ENCODE peak calls at places on chromosomes 11 and 22, in nine cellular contexts. R is H1; M is brain microvascular endothelial cell; P is ovary; L is CD8-positive, alpha-beta T cell; U is pancreas; F is PC-3; W is right atrium auricular region; H is body of pancreas. Z is an unnamed sample. For H3K36me3, the result is how much of the 10 kb centered on the place peaks cover.

GRCh38 chr11:76744186-76745058 is 38.7 kb upstream of the TSKU start:
- DNase-seq in R (no peak), M (peak), P (no peak), L (no peak), U (no peak), F (no peak), W (no peak), H (no peak), Z (peak)

GRCh38 chr11:76067099-76067498 is 139.2 kb downstream of the WNT11 start:
- DNase-seq in R (no peak), M (no peak), P (no peak), L (no peak), U (no peak), F (no peak), W (no peak), H (peak), Z (no peak)

GRCh38 chr22:44305455-44305854 is 7.3 kb downstream of the SHISAL1 start:
- DNase-seq in R (no peak), M (no peak), P (no peak), L (no peak), U (peak), F (no peak), W (no peak), H (no peak), Z (no peak)

GRCh38 chr22:38940985-38941384 is 16.4 kb upstream of the APOBEC3A start:
- DNase-seq in R (no peak), M (no peak), P (no peak), L (no peak), U (no peak), F (peak), W (no peak), H (no peak), Z (no peak)

GRCh38 chr11:103035656-103036434 is 56.1 kb downstream of the DCUN1D5 start:
- DNase-seq in R (no peak), M (peak), P (no peak), L (peak), U (no peak), F (peak), W (no peak), H (peak), Z (no peak)

GRCh38 chr22:41968601-41969000 is 642 bp upstream of the SEPTIN3 start:
- DNase-seq in R (no peak), M (no peak), P (no peak), L (no peak), U (no peak), F (no peak), W (no peak), H (no peak), Z (no peak)

GRCh38 chr11:93820085-93820710 is 30.2 kb downstream of the VSTM5 start:
- DNase-seq in R (no peak), M (no peak), P (no peak), L (no peak), U (no peak), F (no peak), W (no peak), H (no peak), Z (no peak)

GRCh38 chr11:117809236-117810055 is 12.4 kb upstream of the DSCAML1 start:
- DNase-seq in R (peak), M (peak), P (peak), L (no peak), U (no peak), F (peak), W (peak), H (peak), Z (peak)

GRCh38 chr11:38460901-38461300 is 1862.9 kb upstream of the RAG2 start:
- DNase-seq in R (no peak), M (peak), P (peak), L (no peak), U (no peak), F (peak), W (no peak), H (peak), Z (peak)

GRCh38 chr11:1208361-1209261 is 14.3 kb upstream of the MUC5B start:
- DNase-seq in R (peak), M (no peak), P (no peak), L (peak), U (peak), F (no peak), W (no peak), H (peak), Z (peak)

GRCh38 chr11:74754507-74755255 is 6.0 kb downstream of the RNF169 start:
- DNase-seq in R (no peak), M (peak), P (no peak), L (no peak), U (no peak), F (peak), W (no peak), H (no peak), Z (no peak)

GRCh38 chr11:118913411-118914125 is 12.2 kb downstream of the BCL9L start:
- DNase-seq in R (no peak), M (no peak), P (peak), L (peak), U (no peak), F (peak), W (no peak), H (no peak), Z (no peak)

GRCh38 chr22:20268350-20269012 is 363 bp upstream of the RTN4R start:
- DNase-seq in R (peak), M (no peak), P (peak), L (peak), U (no peak), F (peak), W (no peak), H (peak), Z (no peak)

GRCh38 chr11:33262016-33262638 is 4.9 kb downstream of the HIPK3 start:
- DNase-seq in R (no peak), M (no peak), P (no peak), L (no peak), U (no peak), F (peak), W (no peak), H (no peak), Z (no peak)

GRCh38 chr11:116096596-116096995 is 592.4 kb upstream of the CADM1 start:
- DNase-seq in R (no peak), M (no peak), P (no peak), L (no peak), U (no peak), F (no peak), W (no peak), H (no peak), Z (no peak)

GRCh38 chr22:31588970-31589675 is 72.9 kb downstream of the PISD start:
- DNase-seq in R (no peak), M (no peak), P (no peak), L (no peak), U (no peak), F (peak), W (no peak), H (no peak), Z (no peak)

GRCh38 chr22:37455896-37456295 is 28.6 kb upstream of the ELFN2 start:
- DNase-seq in R (no peak), M (peak), P (no peak), L (no peak), U (no peak), F (no peak), W (no peak), H (no peak), Z (no peak)

GRCh38 chr11:103648670-103649400 is 387.6 kb upstream of the DDI1 start:
- DNase-seq in R (no peak), M (peak), P (no peak), L (no peak), U (no peak), F (no peak), W (no peak), H (no peak), Z (no peak)

GRCh38 chr11:59283825-59284772 is 71.4 kb upstream of the MPEG1 start:
- DNase-seq in R (no peak), M (peak), P (no peak), L (peak), U (no peak), F (peak), W (peak), H (peak), Z (no peak)

GRCh38 chr11:23021287-23021863 is 161.1 kb upstream of the CCDC179 start:
- DNase-seq in R (no peak), M (peak), P (no peak), L (no peak), U (no peak), F (peak), W (no peak), H (peak), Z (no peak)

GRCh38 chr22:43185860-43186261 is 1.1 kb downstream of the TTLL12 start:
- DNase-seq in R (no peak), M (peak), P (peak), L (no peak), U (peak), F (peak), W (no peak), H (peak), Z (peak)

GRCh38 chr11:59224419-59224928 is 11.7 kb upstream of the MPEG1 start:
- DNase-seq in R (no peak), M (no peak), P (no peak), L (no peak), U (no peak), F (peak), W (no peak), H (no peak), Z (no peak)

GRCh38 chr11:46065681-46066080 is 55.6 kb downstream of the PHF21A start:
- DNase-seq in R (no peak), M (no peak), P (no peak), L (no peak), U (no peak), F (no peak), W (no peak), H (no peak), Z (no peak)

GRCh38 chr11:7965386-7965785 is at the start of gene NLRP10:
- DNase-seq in R (no peak), M (peak), P (no peak), L (no peak), U (no peak), F (peak), W (no peak), H (no peak), Z (no peak)

GRCh38 chr22:33472462-33473344 is 414.5 kb upstream of the SYN3 start:
- DNase-seq in R (no peak), M (no peak), P (no peak), L (no peak), U (no peak), F (no peak), W (no peak), H (no peak), Z (no peak)

GRCh38 chr11:77747381-77747969 is 73.0 kb downstream of the RSF1 start:
- DNase-seq in R (no peak), M (no peak), P (no peak), L (no peak), U (no peak), F (no peak), W (no peak), H (no peak), Z (no peak)

GRCh38 chr22:23684051-23684450 is 6.8 kb upstream of the RGL4 start:
- DNase-seq in R (no peak), M (no peak), P (peak), L (no peak), U (no peak), F (no peak), W (no peak), H (no peak), Z (peak)

DNA sequence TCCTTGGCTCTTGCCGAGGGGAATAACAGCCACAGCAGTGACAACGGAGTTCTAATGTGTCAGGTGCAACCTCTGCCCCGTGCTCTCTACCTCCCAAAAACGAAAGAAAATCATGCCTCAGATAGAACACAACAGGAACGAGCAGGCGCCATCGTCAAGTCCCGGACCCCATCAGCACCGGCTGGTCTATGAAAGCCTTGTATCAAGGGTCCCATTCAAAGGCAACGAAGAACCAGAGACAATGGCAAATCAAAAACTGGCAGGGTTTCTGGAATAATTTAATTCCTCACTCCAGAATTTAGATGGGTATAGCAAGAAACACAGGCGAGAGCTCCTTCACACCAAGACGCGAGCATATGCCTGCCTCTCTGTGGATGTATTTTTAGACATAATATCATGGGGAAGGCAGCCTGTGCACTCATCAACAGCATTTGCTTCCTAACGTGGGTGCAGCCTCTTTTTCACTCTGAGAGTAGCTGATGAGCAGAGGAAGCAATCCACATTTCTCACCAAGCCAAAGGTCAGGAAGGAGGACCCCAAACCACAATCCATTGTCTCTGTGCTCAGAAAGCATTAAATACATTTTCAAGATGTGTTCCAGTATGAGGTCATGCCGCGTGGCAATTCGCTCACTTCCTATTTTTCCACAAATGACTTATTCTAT is 193.4 kb upstream of the BLID start:
- DNase-seq in R (no peak), M (no peak), P (no peak), L (no peak), U (no peak), F (no peak), W (no peak), H (no peak), Z (no peak)
- H3K4me3 ChIP-seq in R (no peak), M (no peak), P (no peak), L (no peak), U (no peak), F (no peak), W (peak), H (no peak), Z (peak)

DNA sequence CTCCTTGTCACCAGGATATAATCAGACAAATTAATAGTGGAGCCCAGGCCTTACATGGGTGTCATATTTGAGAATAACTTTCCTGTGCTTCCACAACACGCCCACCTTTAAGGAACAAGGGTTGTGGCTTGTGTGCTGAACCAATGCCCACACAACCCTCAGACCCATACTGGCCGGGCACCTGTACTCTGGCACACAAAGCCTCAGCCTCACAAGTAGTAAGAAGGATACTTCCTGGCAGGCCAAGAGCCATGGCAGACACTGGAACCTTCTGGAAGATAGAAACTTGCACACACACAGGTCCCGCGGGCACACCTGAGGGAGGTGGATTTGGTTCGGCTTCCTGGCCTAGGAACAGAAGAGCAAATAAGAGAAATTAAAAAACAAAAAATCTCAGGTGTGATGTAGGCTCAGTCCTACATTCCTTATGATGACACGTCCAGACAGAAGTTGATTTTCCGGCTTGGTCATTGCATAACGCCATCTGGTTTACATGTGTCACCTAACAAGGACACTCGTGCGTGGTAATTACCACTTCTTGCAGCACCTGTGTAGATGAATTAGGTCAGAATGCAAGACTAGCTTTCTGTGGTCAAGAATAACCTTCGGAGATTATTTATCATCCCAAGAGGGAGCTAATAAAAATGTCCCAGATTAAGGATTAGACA is 5.8 kb upstream of the BRD1 start:
- DNase-seq in R (no peak), M (no peak), P (no peak), L (no peak), U (no peak), F (peak), W (no peak), H (peak), Z (no peak)
- TF ChIP-seq CTCF in R (no peak), M (no peak), P (no peak), L (no peak), U (no peak), F (no peak), W (no peak), H (no peak), Z (no peak)

GRCh38 chr22:21797444-21798221 is 62.0 kb upstream of the YPEL1 start:
- DNase-seq in R (no peak), M (peak), P (no peak), L (no peak), U (no peak), F (no peak), W (peak), H (no peak), Z (no peak)
- H3K36me3 ChIP-seq in R (under half), M (half or more), P (under half), L (under half), U (under half), F (under half), W (under half), H (under half), Z (half or more)

DNA sequence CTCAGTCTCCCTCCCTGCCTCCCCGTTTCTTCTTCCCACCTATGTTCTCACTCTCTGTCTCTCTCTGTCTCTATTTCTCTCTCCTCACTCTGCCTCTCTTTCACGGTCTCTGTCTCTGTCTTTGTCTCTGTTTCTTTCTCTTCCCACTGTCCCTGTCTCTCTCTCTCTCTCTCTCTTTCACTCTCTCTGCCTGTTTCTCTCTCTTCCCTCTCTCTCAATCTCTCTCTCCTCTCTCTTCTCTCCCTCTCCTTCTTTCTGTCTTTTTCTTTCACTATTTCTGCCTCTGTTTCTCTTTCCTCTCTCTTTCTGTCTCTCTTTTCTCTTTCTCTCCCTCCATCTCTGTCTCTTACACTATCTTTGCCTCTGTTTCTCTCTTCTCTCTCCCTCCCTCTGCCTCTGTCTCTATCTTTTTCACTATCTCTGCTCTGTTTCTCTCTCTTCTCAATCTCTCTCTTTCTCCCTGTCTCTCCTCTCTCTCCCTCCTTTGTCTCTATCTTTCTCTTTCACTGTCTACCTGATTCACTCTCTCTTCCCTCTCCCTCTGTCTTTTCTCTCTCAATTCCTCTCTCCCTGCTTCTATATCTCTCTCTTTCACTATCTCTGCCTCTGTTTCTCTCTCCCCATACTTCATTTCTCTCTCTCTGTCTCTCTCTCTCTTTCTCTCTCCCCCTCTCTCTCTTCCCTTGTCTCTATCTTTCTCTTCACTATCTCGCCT is 5.4 kb downstream of the APLNR start:
- DNase-seq in R (no peak), M (no peak), P (no peak), L (no peak), U (no peak), F (no peak), W (no peak), H (no peak), Z (no peak)
- H3K4me3 ChIP-seq in R (no peak), M (no peak), P (no peak), L (no peak), U (no peak), F (no peak), W (no peak), H (no peak), Z (no peak)

DNA sequence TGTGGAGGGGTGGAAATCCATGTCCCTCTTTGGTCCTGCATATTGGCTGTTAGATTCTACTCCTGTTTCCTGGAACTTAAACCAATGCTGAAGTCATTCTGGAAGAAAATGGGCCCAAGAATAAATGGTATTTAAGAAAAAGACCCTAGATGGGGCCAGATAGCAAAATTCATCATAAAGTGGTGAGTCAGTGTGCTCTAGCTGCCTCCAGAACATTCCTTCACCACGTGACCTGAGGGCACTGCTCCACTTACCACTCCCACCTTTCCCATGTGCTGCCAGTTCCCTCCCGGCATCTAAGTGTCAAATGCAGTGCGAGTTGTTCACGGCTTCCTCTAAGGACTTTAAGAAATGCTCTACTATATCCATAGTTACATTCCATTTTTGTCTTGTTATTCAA is 30.9 kb upstream of the NAP1L4 start:
- DNase-seq in R (no peak), M (peak), P (no peak), L (no peak), U (no peak), F (peak), W (no peak), H (no peak), Z (no peak)
- TF ChIP-seq CTCF in R (no peak), M (no peak), P (no peak), L (no peak), U (no peak), F (no peak), W (no peak), H (no peak), Z (no peak)

GRCh38 chr11:125165111-125165663 is 636 bp downstream of the PKNOX2 start:
- DNase-seq in R (peak), M (no peak), P (peak), L (no peak), U (peak), F (peak), W (no peak), H (peak), Z (peak)

GRCh38 chr11:125165664-125166346 is 1.3 kb downstream of the PKNOX2 start:
- DNase-seq in R (no peak), M (no peak), P (no peak), L (no peak), U (no peak), F (no peak), W (no peak), H (no peak), Z (no peak)

GRCh38 chr11:125167292-125167953 is 2.9 kb downstream of the PKNOX2 start:
- DNase-seq in R (peak), M (peak), P (peak), L (no peak), U (peak), F (no peak), W (no peak), H (peak), Z (peak)

GRCh38 chr11:125166903-125167291 is 2.3 kb downstream of the PKNOX2 start:
- DNase-seq in R (no peak), M (no peak), P (peak), L (no peak), U (no peak), F (no peak), W (no peak), H (no peak), Z (no peak)

DNA sequence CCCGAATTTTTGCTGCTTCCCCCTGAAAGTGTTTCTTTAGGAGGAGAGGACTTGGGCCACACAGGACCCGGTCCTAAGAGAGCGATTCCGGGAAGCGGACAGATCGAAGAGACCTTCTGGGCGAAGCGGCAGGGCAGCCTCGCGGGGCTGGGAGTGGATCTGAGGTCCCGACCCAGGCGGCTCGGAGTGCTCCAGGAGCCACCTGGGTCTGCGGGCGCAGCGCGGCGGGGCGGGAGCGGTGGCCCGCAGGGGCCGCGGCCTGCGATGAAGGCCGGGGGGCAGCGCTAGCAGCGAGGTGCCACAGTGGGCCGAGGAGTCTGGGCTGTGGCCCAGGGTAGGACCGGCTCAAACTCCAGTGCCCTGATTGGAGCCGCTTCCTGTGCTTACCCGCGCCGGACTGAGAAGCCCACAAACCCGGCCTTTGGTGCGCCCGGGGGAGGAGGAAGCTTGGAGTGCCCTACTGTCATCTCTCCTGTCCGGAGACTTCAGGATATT is 1.8 kb downstream of the PKNOX2 start:
- DNase-seq in R (peak), M (no peak), P (peak), L (no peak), U (peak), F (no peak), W (no peak), H (peak), Z (peak)
- H3K36me3 ChIP-seq in R (under half), M (under half), P (under half), L (under half), U (under half), F (under half), W (under half), H (under half), Z (under half)